ENCODE peak calls at places on chromosomes 5 and 9, in seven cellular contexts. One of them, this sample, is unnamed.

GRCh38 chr5:63141582-63141981 is 563.0 kb downstream of the LRRC70 start:
- DNase-seq in lower lobe of right lung: no peak
- DNase-seq in fibroblast of lung: no peak
- DNase-seq in cardiac muscle cell: no peak
- DNase-seq in HCT116: no peak
- DNase-seq in left lung: no peak
- DNase-seq in IMR-90: no peak
- DNase-seq in this sample: no peak

GRCh38 chr5:119501671-119502179 is 49.4 kb downstream of the HSD17B4 start:
- DNase-seq in lower lobe of right lung: no peak
- DNase-seq in fibroblast of lung: no peak
- DNase-seq in cardiac muscle cell: no peak
- DNase-seq in HCT116: no peak
- DNase-seq in left lung: no peak
- DNase-seq in IMR-90: no peak
- DNase-seq in this sample: no peak

GRCh38 chr9:122036408-122036807 is 56.7 kb downstream of the TTLL11 start:
- DNase-seq in lower lobe of right lung: no peak
- DNase-seq in fibroblast of lung: no peak
- DNase-seq in cardiac muscle cell: no peak
- DNase-seq in HCT116: no peak
- DNase-seq in left lung: no peak
- DNase-seq in IMR-90: no peak
- DNase-seq in this sample: no peak

GRCh38 chr9:109556786-109557185 is 58.7 kb upstream of the PTPN3 start:
- DNase-seq in lower lobe of right lung: no peak
- DNase-seq in fibroblast of lung: no peak
- DNase-seq in cardiac muscle cell: no peak
- DNase-seq in HCT116: no peak
- DNase-seq in left lung: no peak
- DNase-seq in IMR-90: no peak
- DNase-seq in this sample: no peak

GRCh38 chr9:106287108-106287631 is 575.8 kb upstream of the ZNF462 start:
- DNase-seq in lower lobe of right lung: no peak
- DNase-seq in fibroblast of lung: peak; percentile 24
- DNase-seq in cardiac muscle cell: no peak
- DNase-seq in HCT116: no peak
- DNase-seq in left lung: no peak
- DNase-seq in IMR-90: no peak
- DNase-seq in this sample: no peak

GRCh38 chr9:121281614-121282291 is 13.8 kb downstream of the GSN start:
- DNase-seq in lower lobe of right lung: peak; percentile 89
- DNase-seq in fibroblast of lung: peak; percentile 85
- DNase-seq in cardiac muscle cell: peak; percentile 50
- DNase-seq in HCT116: peak; percentile 94
- DNase-seq in left lung: peak; percentile 88
- DNase-seq in IMR-90: peak; percentile 65
- DNase-seq in this sample: peak; percentile 66

GRCh38 chr5:5126444-5126843 is 13.7 kb upstream of the ADAMTS16 start:
- DNase-seq in lower lobe of right lung: no peak
- DNase-seq in fibroblast of lung: no peak
- DNase-seq in cardiac muscle cell: no peak
- DNase-seq in HCT116: no peak
- DNase-seq in left lung: no peak
- DNase-seq in IMR-90: no peak
- DNase-seq in this sample: peak; percentile 64

GRCh38 chr9:127035948-127036347 is 86.5 kb downstream of the ANGPTL2 start:
- DNase-seq in lower lobe of right lung: no peak
- DNase-seq in fibroblast of lung: peak; percentile 38
- DNase-seq in cardiac muscle cell: no peak
- DNase-seq in HCT116: no peak
- DNase-seq in left lung: no peak
- DNase-seq in IMR-90: no peak
- DNase-seq in this sample: no peak

GRCh38 chr5:141121985-141122384 is 367 bp downstream of the PCDHB4 start:
- DNase-seq in lower lobe of right lung: no peak
- DNase-seq in fibroblast of lung: no peak
- DNase-seq in cardiac muscle cell: no peak
- DNase-seq in HCT116: no peak
- DNase-seq in left lung: no peak
- DNase-seq in IMR-90: no peak
- DNase-seq in this sample: no peak

GRCh38 chr9:131809941-131810344 is 70.1 kb upstream of the RAPGEF1 start:
- DNase-seq in lower lobe of right lung: no peak
- DNase-seq in fibroblast of lung: peak; percentile 84
- DNase-seq in cardiac muscle cell: no peak
- DNase-seq in HCT116: no peak
- DNase-seq in left lung: no peak
- DNase-seq in IMR-90: peak; percentile 72
- DNase-seq in this sample: no peak

GRCh38 chr9:81195206-81195605 is 494.1 kb downstream of the TLE1 start:
- DNase-seq in lower lobe of right lung: no peak
- DNase-seq in fibroblast of lung: no peak
- DNase-seq in cardiac muscle cell: no peak
- DNase-seq in HCT116: no peak
- DNase-seq in left lung: no peak
- DNase-seq in IMR-90: no peak
- DNase-seq in this sample: no peak

GRCh38 chr9:89477811-89478583 is 19.9 kb downstream of the SEMA4D start:
- DNase-seq in lower lobe of right lung: no peak
- DNase-seq in fibroblast of lung: peak; percentile 82
- DNase-seq in cardiac muscle cell: peak; percentile 35
- DNase-seq in HCT116: no peak
- DNase-seq in left lung: no peak
- DNase-seq in IMR-90: peak; percentile 46
- DNase-seq in this sample: peak; percentile 63

GRCh38 chr5:141199359-141200235 is at the start of gene PCDHB11:
- DNase-seq in lower lobe of right lung: no peak
- DNase-seq in fibroblast of lung: no peak
- DNase-seq in cardiac muscle cell: peak; percentile 34
- DNase-seq in HCT116: no peak
- DNase-seq in left lung: no peak
- DNase-seq in IMR-90: no peak
- DNase-seq in this sample: no peak

GRCh38 chr5:43422143-43422542 is 10.0 kb upstream of the CCL28 start:
- DNase-seq in lower lobe of right lung: no peak
- DNase-seq in fibroblast of lung: peak; percentile 92
- DNase-seq in cardiac muscle cell: no peak
- DNase-seq in HCT116: no peak
- DNase-seq in left lung: no peak
- DNase-seq in IMR-90: peak; percentile 12
- DNase-seq in this sample: peak; percentile 81

GRCh38 chr9:14421291-14421690 is 107.3 kb upstream of the NFIB start:
- DNase-seq in lower lobe of right lung: no peak
- DNase-seq in fibroblast of lung: no peak
- DNase-seq in cardiac muscle cell: no peak
- DNase-seq in HCT116: no peak
- DNase-seq in left lung: no peak
- DNase-seq in IMR-90: no peak
- DNase-seq in this sample: no peak

GRCh38 chr5:139167052-139167451 is 31.1 kb downstream of the SIL1 start:
- DNase-seq in lower lobe of right lung: no peak
- DNase-seq in fibroblast of lung: no peak
- DNase-seq in cardiac muscle cell: no peak
- DNase-seq in HCT116: no peak
- DNase-seq in left lung: no peak
- DNase-seq in IMR-90: no peak
- DNase-seq in this sample: no peak

GRCh38 chr5:139167952-139168720 is 30.0 kb downstream of the SIL1 start:
- DNase-seq in lower lobe of right lung: no peak
- DNase-seq in fibroblast of lung: no peak
- DNase-seq in cardiac muscle cell: no peak
- DNase-seq in HCT116: no peak
- DNase-seq in left lung: no peak
- DNase-seq in IMR-90: no peak
- DNase-seq in this sample: no peak

GRCh38 chr5:139171779-139172404 is 26.3 kb downstream of the SIL1 start:
- DNase-seq in lower lobe of right lung: no peak
- DNase-seq in fibroblast of lung: no peak
- DNase-seq in cardiac muscle cell: no peak
- DNase-seq in HCT116: no peak
- DNase-seq in left lung: no peak
- DNase-seq in IMR-90: no peak
- DNase-seq in this sample: no peak

GRCh38 chr5:139164020-139164419 is 34.1 kb downstream of the SIL1 start:
- DNase-seq in lower lobe of right lung: no peak
- DNase-seq in fibroblast of lung: no peak
- DNase-seq in cardiac muscle cell: no peak
- DNase-seq in HCT116: no peak
- DNase-seq in left lung: no peak
- DNase-seq in IMR-90: no peak
- DNase-seq in this sample: no peak

GRCh38 chr5:139167533-139167932 is 30.6 kb downstream of the SIL1 start:
- DNase-seq in lower lobe of right lung: no peak
- DNase-seq in fibroblast of lung: no peak
- DNase-seq in cardiac muscle cell: no peak
- DNase-seq in HCT116: no peak
- DNase-seq in left lung: no peak
- DNase-seq in IMR-90: peak; percentile 52
- DNase-seq in this sample: no peak
- TF ChIP-seq CTCF in lower lobe of right lung: no peak
- TF ChIP-seq CTCF in fibroblast of lung: no peak
- TF ChIP-seq CTCF in cardiac muscle cell: no peak
- TF ChIP-seq CTCF in HCT116: no peak
- TF ChIP-seq CTCF in left lung: no peak
- TF ChIP-seq CTCF in IMR-90: no peak
- TF ChIP-seq CTCF in this sample: no peak

DNA sequence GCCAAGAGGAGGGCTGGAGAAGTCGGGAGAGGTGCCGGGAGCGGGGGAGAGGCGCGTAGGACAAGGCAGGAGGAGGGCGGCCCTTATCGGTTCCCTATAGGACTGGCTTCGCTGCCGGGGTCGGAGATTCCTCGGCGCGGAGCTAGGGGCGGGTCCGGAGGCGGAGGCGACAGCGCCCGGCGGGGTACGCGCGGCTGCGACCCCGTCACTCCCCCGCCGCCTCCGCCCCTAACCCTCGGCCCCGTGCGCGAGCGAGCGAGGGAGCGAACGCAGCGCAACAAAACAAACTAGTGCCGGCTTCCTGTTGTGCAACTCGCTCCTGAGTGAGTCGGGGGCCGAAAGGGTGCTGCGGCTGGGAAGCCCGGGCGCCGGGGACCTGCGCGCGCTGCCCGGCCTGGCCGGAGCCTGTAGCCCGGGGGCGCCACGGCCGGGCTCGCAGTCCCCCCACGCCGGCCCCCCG is 2.0 kb downstream of the GLIS3 start:
- DNase-seq in lower lobe of right lung: peak; percentile 73
- DNase-seq in fibroblast of lung: peak; percentile 70
- DNase-seq in cardiac muscle cell: peak; percentile 85
- DNase-seq in HCT116: no peak
- DNase-seq in left lung: peak; percentile 88
- DNase-seq in IMR-90: peak; percentile 65
- DNase-seq in this sample: no peak
- H3K27me3 ChIP-seq in lower lobe of right lung: peaks cover 15% of the 10 kb centered on the region
- H3K27me3 ChIP-seq in fibroblast of lung: no peaks in the 10 kb centered on the region
- H3K27me3 ChIP-seq in cardiac muscle cell: peaks cover 39% of the 10 kb centered on the region
- H3K27me3 ChIP-seq in HCT116: no peaks in the 10 kb centered on the region
- H3K27me3 ChIP-seq in left lung: peaks cover 58% of the 10 kb centered on the region
- H3K27me3 ChIP-seq in IMR-90: no peaks in the 10 kb centered on the region
- H3K27me3 ChIP-seq in this sample: no peaks in the 10 kb centered on the region

DNA sequence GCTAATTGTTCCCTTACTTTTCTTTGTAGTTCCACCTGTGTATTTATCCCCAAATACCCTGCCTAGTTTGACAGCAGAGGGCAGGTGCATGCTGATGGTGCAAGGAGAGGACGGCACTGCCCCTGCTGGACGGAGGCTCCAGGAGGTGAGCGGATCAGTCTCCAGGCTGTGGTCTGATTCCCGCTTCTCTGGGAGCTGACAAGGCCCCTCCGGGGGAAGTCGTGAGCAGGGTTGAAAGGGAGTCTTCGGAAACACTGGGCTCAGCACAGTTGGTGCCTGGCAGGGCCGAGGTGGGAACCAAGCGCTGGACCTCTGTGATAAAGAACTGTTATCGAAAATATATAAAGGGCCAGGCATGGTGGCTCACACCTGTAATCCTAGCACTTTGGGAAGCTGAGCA is 52.9 kb downstream of the RASGEF1C start:
- DNase-seq in lower lobe of right lung: no peak
- DNase-seq in fibroblast of lung: no peak
- DNase-seq in cardiac muscle cell: no peak
- DNase-seq in HCT116: no peak
- DNase-seq in left lung: no peak
- DNase-seq in IMR-90: no peak
- DNase-seq in this sample: no peak
- TF ChIP-seq CTCF in lower lobe of right lung: no peak
- TF ChIP-seq CTCF in fibroblast of lung: no peak
- TF ChIP-seq CTCF in cardiac muscle cell: no peak
- TF ChIP-seq CTCF in HCT116: no peak
- TF ChIP-seq CTCF in left lung: no peak
- TF ChIP-seq CTCF in IMR-90: no peak
- TF ChIP-seq CTCF in this sample: no peak

GRCh38 chr9:33752130-33752637 is 43.2 kb upstream of the PRSS3 start:
- DNase-seq in lower lobe of right lung: no peak
- DNase-seq in fibroblast of lung: no peak
- DNase-seq in cardiac muscle cell: no peak
- DNase-seq in HCT116: no peak
- DNase-seq in left lung: no peak
- DNase-seq in IMR-90: no peak
- DNase-seq in this sample: no peak
- H3K27me3 ChIP-seq in lower lobe of right lung: peaks cover 24% of the 10 kb centered on the region
- H3K27me3 ChIP-seq in fibroblast of lung: peaks cover 3% of the 10 kb centered on the region
- H3K27me3 ChIP-seq in cardiac muscle cell: peaks cover 78% of the 10 kb centered on the region
- H3K27me3 ChIP-seq in HCT116: no peaks in the 10 kb centered on the region
- H3K27me3 ChIP-seq in left lung: peaks cover 82% of the 10 kb centered on the region
- H3K27me3 ChIP-seq in IMR-90: peaks cover 40% of the 10 kb centered on the region
- H3K27me3 ChIP-seq in this sample: peaks cover 9% of the 10 kb centered on the region